ENCODE peak calls at places on chromosomes 12 and 14, in five cellular contexts. L is CD8-positive, alpha-beta T cell; D is H1; Y is upper lobe of right lung; M is lower lobe of right lung. K is an unnamed sample.

GRCh38 chr12:124507188-124508109 is 60.0 kb downstream of the NCOR2 start:
- DNase-seq in L (no peak), M (no peak), Y (no peak), D (no peak), K (no peak)

GRCh38 chr12:117768860-117769259 is 199.9 kb downstream of the KSR2 start:
- DNase-seq in L (no peak), Y (no peak), M (no peak), D (no peak), K (no peak)

GRCh38 chr12:13000935-13001724 is 1.1 kb upstream of the HEBP1 start:
- DNase-seq in L (peak), D (peak), Y (peak), M (peak), K (peak)

GRCh38 chr14:25904446-25904845 is 693.4 kb downstream of the NOVA1 start:
- DNase-seq in Y (no peak), M (no peak), D (no peak), L (no peak), K (no peak)

GRCh38 chr12:84825149-84825548 is 87.5 kb downstream of the SLC6A15 start:
- DNase-seq in M (no peak), Y (no peak), L (no peak), D (no peak), K (no peak)

GRCh38 chr14:88234442-88234841 is 88.6 kb downstream of the KCNK10 start:
- DNase-seq in L (no peak), Y (no peak), M (no peak), D (no peak), K (no peak)

GRCh38 chr12:49787672-49788071 is 40.5 kb downstream of the NCKAP5L start:
- DNase-seq in M (no peak), Y (no peak), D (no peak), L (no peak), K (no peak)

GRCh38 chr14:37931998-37932397 is 275.7 kb upstream of the SSTR1 start:
- DNase-seq in L (no peak), Y (no peak), M (no peak), D (no peak), K (no peak)

GRCh38 chr12:116818341-116818856 is 62.8 kb downstream of the HRK start:
- DNase-seq in L (peak), Y (no peak), M (no peak), D (no peak), K (peak)

GRCh38 chr12:15188136-15188535 is 33.1 kb downstream of the RERG start:
- DNase-seq in D (no peak), M (no peak), Y (no peak), L (no peak), K (no peak)

GRCh38 chr14:102544745-102545460 is 35.3 kb upstream of the ANKRD9 start:
- DNase-seq in M (peak), Y (no peak), L (no peak), D (peak), K (peak)
- H3K4me3 ChIP-seq in M (peak), Y (peak), L (peak), D (peak), K (no peak)

DNA sequence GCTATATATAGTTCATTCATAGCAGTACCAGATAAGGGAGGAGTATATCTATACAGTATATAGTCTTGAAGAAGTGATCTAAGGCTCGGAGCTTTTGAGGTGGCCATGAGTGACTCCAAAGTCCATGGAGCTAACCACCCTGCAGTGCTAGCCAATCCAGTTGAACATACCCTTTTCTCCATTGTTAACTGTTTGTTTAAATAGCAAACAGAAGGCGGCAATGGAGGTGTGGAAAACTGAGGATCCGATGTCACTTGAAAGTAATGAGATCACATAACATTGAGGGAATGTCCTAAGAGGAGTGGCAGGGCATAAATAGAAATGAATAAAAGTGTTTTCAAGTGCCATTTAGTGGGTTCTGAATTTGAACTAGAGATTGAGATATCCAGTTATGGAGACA is 12.4 kb upstream of the SNAPC1 start:
- DNase-seq in L (no peak), Y (no peak), D (no peak), M (no peak), K (no peak)
- H3K4me3 ChIP-seq in L (no peak), Y (no peak), D (no peak), M (peak), K (no peak)

DNA sequence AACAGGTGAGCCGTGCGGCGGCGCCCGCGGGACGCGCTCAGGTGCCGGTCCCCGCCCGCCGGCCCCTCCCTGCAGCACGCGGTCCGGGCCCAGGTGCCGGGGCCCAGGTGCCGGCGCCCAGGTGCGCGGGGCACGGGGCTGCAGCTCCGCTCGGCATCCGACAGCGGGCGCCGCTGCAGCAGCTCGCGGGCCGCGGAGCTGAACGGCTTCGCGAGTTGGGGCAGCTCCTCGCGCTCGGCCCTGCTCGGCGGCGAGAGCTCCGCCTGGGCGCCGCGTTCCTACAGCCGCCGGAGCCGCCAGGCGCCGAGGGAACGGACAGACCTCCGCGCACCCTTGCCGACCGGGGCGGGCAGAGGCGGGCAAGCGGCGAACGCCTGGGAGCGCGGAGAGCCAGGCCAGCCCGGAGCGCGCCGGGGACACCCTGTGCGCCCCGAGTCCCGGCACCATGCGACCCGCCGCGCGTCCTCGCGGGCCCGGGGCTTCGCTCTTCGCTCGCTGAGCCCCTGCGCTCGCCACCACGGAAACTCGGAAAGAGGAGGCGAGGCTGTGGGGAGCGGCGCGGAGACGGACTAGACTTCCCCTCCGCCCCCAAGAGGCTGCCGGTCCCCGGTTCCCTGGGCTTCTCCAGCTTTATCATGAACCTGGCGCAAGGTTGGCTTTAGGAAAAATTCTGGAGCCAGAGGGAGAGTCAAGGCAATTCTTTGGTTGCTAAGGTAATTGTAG is at the start of gene RGS6:
- DNase-seq in M (peak), D (peak), Y (peak), L (no peak), K (no peak)
- H3K4me3 ChIP-seq in M (peak), D (peak), Y (peak), L (no peak), K (no peak)

GRCh38 chr12:122813310-122813713 is 21.9 kb upstream of the HIP1R start:
- DNase-seq in M (no peak), D (no peak), L (no peak), Y (no peak), K (no peak)
- H3K4me3 ChIP-seq in M (no peak), D (no peak), L (no peak), Y (no peak), K (no peak)

GRCh38 chr12:101204598-101205304 is 5.3 kb downstream of the SLC5A8 start:
- DNase-seq in M (no peak), D (no peak), Y (no peak), L (no peak), K (no peak)

GRCh38 chr12:101207086-101207780 is 2.8 kb downstream of the SLC5A8 start:
- DNase-seq in Y (no peak), D (no peak), L (no peak), M (no peak), K (no peak)

DNA sequence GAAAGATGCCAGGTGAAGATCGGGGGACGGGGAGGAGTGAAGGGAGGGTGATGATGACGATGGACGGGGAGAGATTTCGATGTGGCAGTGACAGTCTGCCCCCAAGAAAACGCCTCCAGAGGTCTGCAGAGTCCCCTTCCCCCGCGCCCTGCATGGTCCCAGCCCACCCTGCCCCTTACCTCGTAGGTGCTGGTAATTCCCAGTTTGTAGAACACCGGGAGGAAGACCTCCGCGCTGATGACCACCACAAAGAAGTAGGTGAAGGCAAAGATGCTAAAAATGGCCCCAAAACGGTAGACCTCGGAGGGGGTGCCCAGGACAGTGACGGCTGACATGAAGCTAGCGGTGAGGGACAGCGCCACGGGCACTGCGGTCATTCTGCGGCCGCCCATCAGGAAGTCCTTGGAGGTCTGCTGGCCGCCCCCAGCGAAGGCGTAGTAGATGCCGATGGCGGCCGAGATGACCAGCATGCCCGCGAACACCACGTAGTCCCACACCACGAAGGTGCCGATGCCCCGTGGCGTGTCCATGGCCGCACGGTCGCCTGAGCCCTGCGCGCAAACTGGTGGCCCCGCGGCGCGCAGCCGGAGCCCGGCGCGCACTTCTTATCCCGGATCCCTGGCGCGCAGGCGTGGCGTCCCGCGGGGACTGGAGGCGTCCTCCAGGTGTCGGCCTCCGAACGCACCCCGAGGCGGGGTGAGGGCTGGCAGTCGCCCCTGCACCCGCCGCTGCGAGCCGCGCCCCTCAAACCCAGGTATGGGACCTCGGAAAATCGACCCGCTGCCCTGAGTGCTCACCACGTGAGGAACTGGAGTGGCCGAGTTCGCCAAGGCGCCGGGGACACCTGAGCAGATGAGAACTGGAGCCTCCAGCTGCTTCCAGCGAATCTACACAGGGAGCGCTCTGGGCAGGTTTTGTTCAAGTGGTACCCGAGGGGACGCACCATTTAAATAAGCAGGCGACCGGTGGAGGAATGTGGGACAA is at the start of gene SLC5A8:
- DNase-seq in L (no peak), D (no peak), M (peak), Y (peak), K (no peak)
- H3K4me3 ChIP-seq in L (no peak), D (peak), M (peak), Y (peak), K (no peak)

GRCh38 chr14:51860164-51860835 is at the start of gene GNG2:
- DNase-seq in L (peak), Y (peak), M (peak), D (peak), K (peak)
- H3K4me3 ChIP-seq in L (peak), Y (peak), M (peak), D (peak), K (peak)

DNA sequence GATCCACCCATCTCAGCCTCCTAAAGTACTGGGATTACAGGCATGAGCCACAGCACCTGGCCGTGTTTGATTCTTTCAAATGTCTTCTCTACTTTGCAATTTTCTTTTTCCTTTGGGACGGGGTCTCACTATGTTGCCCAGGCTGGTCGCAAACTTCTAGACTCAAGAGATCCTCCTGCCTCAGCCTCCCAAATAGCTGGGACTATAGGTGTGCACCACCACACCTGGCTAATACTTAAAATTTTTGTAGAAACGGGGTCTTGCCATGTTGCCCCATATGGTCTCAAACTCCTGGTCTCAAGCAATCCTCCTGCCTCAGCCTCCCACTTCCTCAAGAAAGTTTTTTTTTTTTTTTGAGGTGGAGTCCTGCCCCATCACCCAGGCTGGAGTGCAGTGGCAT is 1.7 kb downstream of the GATC start:
- DNase-seq in D (no peak), Y (no peak), M (no peak), L (no peak), K (no peak)
- H3K4me3 ChIP-seq in D (no peak), Y (no peak), M (no peak), L (no peak), K (no peak)

GRCh38 chr14:104137297-104138097 is 890 bp upstream of the KIF26A start:
- DNase-seq in L (peak), D (peak), Y (peak), M (peak), K (peak)
- H3K4me3 ChIP-seq in L (peak), D (peak), Y (peak), M (peak), K (no peak)

DNA sequence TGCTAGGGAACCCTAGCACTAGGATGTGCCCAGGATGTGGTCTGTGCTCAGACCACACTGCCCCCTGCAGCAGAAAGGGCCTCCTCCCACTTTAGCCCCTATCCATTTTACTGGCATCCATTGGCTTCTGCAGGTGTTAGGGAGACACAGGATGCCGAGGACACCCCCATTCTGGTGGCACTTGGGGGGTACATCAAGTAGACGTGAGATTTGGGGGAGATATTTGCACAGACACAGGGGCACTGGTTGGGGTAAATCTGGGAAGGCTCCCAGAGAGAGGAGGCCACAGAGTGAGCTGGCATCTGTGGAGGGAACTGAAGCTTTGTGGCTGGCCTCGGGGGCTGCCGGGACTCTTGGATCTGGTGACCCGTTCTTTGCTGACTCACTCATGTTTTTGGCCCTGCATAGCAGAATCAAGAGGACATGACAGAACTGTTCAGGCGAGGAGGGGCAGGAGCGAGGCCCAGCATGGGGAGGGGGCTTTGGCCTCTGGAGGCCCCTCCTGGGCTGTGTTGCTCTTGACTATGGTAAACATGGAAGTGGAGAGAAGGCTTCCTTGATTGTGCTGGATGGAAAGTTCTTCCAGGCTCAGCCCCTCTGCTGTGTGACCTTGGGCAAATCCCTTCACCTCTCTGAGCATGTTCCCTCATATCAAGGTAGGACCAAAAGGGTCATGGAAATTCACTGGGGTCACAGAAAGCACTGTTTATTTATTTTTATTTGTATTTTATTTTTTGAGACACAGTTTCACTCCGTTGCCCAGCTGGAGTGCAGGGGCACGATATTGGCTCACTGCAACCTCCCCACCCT is 1.8 kb downstream of the PLBD2 start:
- DNase-seq in Y (no peak), M (no peak), L (no peak), D (no peak), K (no peak)
- H3K4me3 ChIP-seq in Y (peak), M (peak), L (no peak), D (no peak), K (no peak)

GRCh38 chr14:24398943-24399801 is at the start of gene NYNRIN:
- DNase-seq in D (peak), Y (peak), M (peak), L (peak), K (peak)

GRCh38 chr14:24403294-24404013 is 4.7 kb downstream of the NYNRIN start:
- DNase-seq in M (no peak), D (no peak), Y (no peak), L (no peak), K (no peak)

GRCh38 chr14:24404814-24405213 is 6.0 kb downstream of the NYNRIN start:
- DNase-seq in M (no peak), D (no peak), L (no peak), Y (no peak), K (no peak)

GRCh38 chr14:24399981-24400718 is 1.3 kb downstream of the NYNRIN start:
- DNase-seq in Y (no peak), M (no peak), D (no peak), L (no peak), K (no peak)

DNA sequence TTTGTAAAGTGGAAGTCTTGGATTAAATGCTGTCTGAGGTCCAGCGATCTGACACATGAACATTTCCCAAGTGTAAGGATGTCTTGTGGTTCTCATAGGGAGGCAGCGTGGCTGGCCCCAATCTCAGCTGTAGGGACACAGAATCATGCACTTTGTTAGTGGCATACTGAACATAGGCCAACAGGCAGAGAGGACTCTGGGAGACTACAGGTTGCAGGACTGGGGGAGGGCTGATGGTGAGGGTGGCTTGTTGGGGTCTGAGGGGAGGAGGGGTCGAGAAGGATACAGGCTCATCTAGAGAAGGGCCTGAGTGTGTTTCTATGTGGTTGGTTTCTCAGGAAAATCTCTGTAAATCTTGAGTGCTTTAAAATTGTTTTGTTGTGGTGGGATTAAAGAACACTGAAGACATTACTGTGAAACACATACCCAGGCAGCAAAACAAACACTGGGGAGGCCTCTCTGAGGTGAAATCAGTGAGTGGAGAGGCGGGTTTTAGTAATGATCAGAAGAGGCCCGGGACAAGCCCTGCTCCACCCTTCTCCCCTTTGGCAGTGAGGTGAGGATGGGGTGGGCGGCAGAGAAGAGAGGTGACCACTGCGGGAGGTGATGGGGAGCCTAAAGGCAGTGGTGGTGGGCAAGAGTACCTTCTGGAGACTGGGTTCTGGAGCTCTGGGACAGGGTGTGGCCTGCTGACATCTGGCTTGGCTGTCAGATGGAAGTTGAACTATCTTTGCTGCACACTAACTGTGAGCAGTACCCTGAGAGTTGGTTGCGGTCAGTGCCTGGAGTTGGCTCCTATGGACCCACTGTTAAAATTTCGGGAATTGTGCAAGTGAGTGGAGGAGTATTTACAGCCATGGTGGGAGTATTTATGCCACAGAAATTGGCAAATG is 3.3 kb downstream of the NYNRIN start:
- DNase-seq in Y (no peak), M (no peak), L (no peak), D (no peak), K (no peak)
- H3K4me3 ChIP-seq in Y (no peak), M (no peak), L (no peak), D (no peak), K (no peak)